ENCODE peak calls at places on chromosomes 6 and 20, in nine cellular contexts. M, G, Q, X, Y, H, D, L and F are unnamed samples.

GRCh38 chr6:125728739-125729138 is 20.7 kb upstream of the HEY2 start:
- DNase-seq in H (no peak), M (peak; percentile 90), L (no peak), Q (no peak), X (no peak), G (no peak), D (no peak), Y (no peak), F (no peak)

GRCh38 chr6:11207199-11207968 is 25.1 kb downstream of the NEDD9 start:
- DNase-seq in X (peak; percentile 96), Q (no peak), L (peak; percentile 70), D (no peak), M (no peak), G (peak; percentile 92), H (peak; percentile 37), Y (no peak), F (no peak)

GRCh38 chr6:122610690-122611455 is 668 bp downstream of the PKIB start:
- DNase-seq in D (no peak), X (peak; percentile 29), G (no peak), Q (no peak), M (no peak), Y (peak; percentile 53), H (no peak), L (no peak), F (peak; percentile 88)

GRCh38 chr6:93454533-93454932 is 35.2 kb upstream of the EPHA7 start:
- DNase-seq in L (no peak), M (no peak), X (no peak), H (no peak), G (no peak), Y (no peak), D (no peak), Q (no peak), F (no peak)

GRCh38 chr20:38628580-38629470 is 27.2 kb downstream of the ARHGAP40 start:
- DNase-seq in G (no peak), Q (no peak), H (no peak), X (no peak), L (no peak), D (no peak), Y (no peak), M (no peak), F (no peak)

GRCh38 chr6:151999194-151999593 is 191.7 kb downstream of the ESR1 start:
- DNase-seq in X (peak; percentile 21), Y (no peak), L (no peak), D (no peak), Q (no peak), M (no peak), H (no peak), G (no peak), F (no peak)

GRCh38 chr20:10337291-10337690 is 96.7 kb downstream of the MKKS start:
- DNase-seq in M (no peak), L (no peak), X (peak; percentile 27), G (no peak), Y (no peak), H (no peak), Q (no peak), D (no peak), F (no peak)

GRCh38 chr20:17646901-17647301 is 35.1 kb downstream of the RRBP1 start:
- DNase-seq in Y (no peak), L (peak; percentile 20), G (no peak), X (no peak), D (peak; percentile 54), Q (no peak), M (no peak), H (no peak), F (peak; percentile 84)

GRCh38 chr6:12033770-12034169 is 21.7 kb downstream of the HIVEP1 start:
- DNase-seq in M (no peak), D (no peak), L (no peak), Y (no peak), G (no peak), Q (no peak), X (peak; percentile 39), H (no peak), F (no peak)

GRCh38 chr20:61582196-61582923 is 330.3 kb downstream of the CDH4 start:
- DNase-seq in G (no peak), D (no peak), Q (no peak), M (no peak), H (no peak), Y (no peak), X (no peak), L (peak; percentile 17), F (no peak)
- H3K4me3 ChIP-seq in G (no peak overlapping the region), D (no peak overlapping the region), Q (no peak overlapping the region), M (no peak overlapping the region), H (no peak overlapping the region), Y (no peak overlapping the region), X (no peak overlapping the region), L (no peak overlapping the region), F (no peak overlapping the region)

GRCh38 chr6:56668158-56668557 is 25.5 kb upstream of the DST start:
- DNase-seq in M (no peak), X (no peak), L (no peak), G (no peak), Q (no peak), D (no peak), H (no peak), Y (no peak), F (no peak)
- H3K27ac ChIP-seq in M (no peak overlapping the region), X (no peak overlapping the region), L (no peak overlapping the region), G (no peak overlapping the region), Q (peak overlapping the region; percentile 18), D (no peak overlapping the region), H (no peak overlapping the region), Y (no peak overlapping the region), F (no peak overlapping the region)

GRCh38 chr20:1562622-1563021 is 5.1 kb upstream of the SIRPD start:
- DNase-seq in H (no peak), Q (no peak), G (no peak), X (no peak), M (no peak), D (no peak), L (no peak), Y (no peak), F (no peak)

GRCh38 chr20:1561350-1561749 is 3.8 kb upstream of the SIRPD start:
- DNase-seq in Y (no peak), M (no peak), L (no peak), G (no peak), Q (no peak), X (no peak), H (no peak), D (no peak), F (no peak)

GRCh38 chr20:1555952-1556351 is 1.6 kb downstream of the SIRPD start:
- DNase-seq in L (no peak), Q (no peak), X (no peak), Y (no peak), D (no peak), G (no peak), M (no peak), H (no peak), F (no peak)

GRCh38 chr20:1557605-1558004 is at the start of gene SIRPD:
- DNase-seq in D (no peak), L (no peak), M (no peak), Q (no peak), X (no peak), G (no peak), H (no peak), Y (no peak), F (no peak)
- H3K4me3 ChIP-seq in D (no peak within 1 kb of the TSS), L (no peak within 1 kb of the TSS), M (no peak within 1 kb of the TSS), Q (no peak within 1 kb of the TSS), X (no peak within 1 kb of the TSS), G (no peak within 1 kb of the TSS), H (no peak within 1 kb of the TSS), Y (no peak within 1 kb of the TSS), F (no peak within 1 kb of the TSS)

DNA sequence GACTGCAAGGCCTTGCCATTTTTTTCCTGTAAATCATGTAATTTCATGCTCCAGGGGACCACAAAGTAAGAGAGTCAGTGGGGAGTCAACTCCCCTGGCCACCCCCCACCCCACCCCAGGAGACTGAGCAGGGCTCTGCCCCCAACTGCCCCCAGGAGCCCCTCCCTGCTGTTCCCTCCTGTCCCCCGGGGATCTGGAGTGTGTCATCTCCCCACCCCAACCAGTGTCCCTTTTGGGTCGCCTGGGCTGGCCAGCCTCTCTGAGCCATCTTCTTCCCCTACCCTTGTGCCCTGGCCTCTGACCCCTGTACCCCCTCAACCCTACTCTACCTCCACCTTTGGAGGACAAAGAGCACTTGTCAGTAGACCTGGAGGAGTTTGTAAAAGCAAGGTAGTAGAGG is 29.4 kb downstream of the FOXP4 start:
- DNase-seq in D (no peak), L (no peak), H (no peak), Y (no peak), Q (no peak), G (no peak), M (no peak), X (no peak), F (no peak)
- H3K27ac ChIP-seq in D (no peak overlapping the region), L (no peak overlapping the region), H (no peak overlapping the region), Y (no peak overlapping the region), Q (no peak overlapping the region), G (no peak overlapping the region), M (no peak overlapping the region), X (no peak overlapping the region), F (no peak overlapping the region)

GRCh38 chr6:25157842-25158241 is 121.3 kb upstream of the CARMIL1 start:
- DNase-seq in M (no peak), Y (no peak), D (no peak), X (no peak), Q (no peak), G (no peak), L (no peak), H (no peak), F (no peak)
- H3K4me3 ChIP-seq in M (no peak overlapping the region), Y (no peak overlapping the region), D (no peak overlapping the region), X (no peak overlapping the region), Q (no peak overlapping the region), G (no peak overlapping the region), L (no peak overlapping the region), H (no peak overlapping the region), F (no peak overlapping the region)